ENCODE peak calls at places on chromosomes 3 and 15, in four cellular contexts. One of them, this sample, is unnamed.

GRCh38 chr3:9067352-9067975 is 104.2 kb upstream of the RAD18 start:
- DNase-seq in GM23338: peak
- DNase-seq in GM23248: peak
- DNase-seq in PC-3: peak
- DNase-seq in this sample: peak

GRCh38 chr15:63155486-63155885 is 1.8 kb downstream of the RPS27L start:
- DNase-seq in PC-3: no peak
- DNase-seq in GM23338: no peak
- DNase-seq in GM23248: no peak
- DNase-seq in this sample: no peak

GRCh38 chr3:185656321-185656840 is 70.3 kb downstream of the SENP2 start:
- DNase-seq in PC-3: peak
- DNase-seq in GM23248: peak
- DNase-seq in GM23338: no peak
- DNase-seq in this sample: no peak

GRCh38 chr15:90295270-90295648 is 29.8 kb downstream of the NGRN start:
- DNase-seq in GM23338: no peak
- DNase-seq in GM23248: no peak
- DNase-seq in PC-3: no peak
- DNase-seq in this sample: no peak

GRCh38 chr3:31274406-31275024 is 258.2 kb upstream of the STT3B start:
- DNase-seq in PC-3: no peak
- DNase-seq in GM23338: no peak
- DNase-seq in GM23248: peak
- DNase-seq in this sample: no peak

GRCh38 chr15:66995257-66995656 is 70.1 kb upstream of the SMAD3 start:
- DNase-seq in PC-3: peak
- DNase-seq in GM23338: no peak
- DNase-seq in GM23248: peak
- DNase-seq in this sample: no peak

GRCh38 chr15:44535509-44536297 is 1.2 kb upstream of the EIF3J start:
- DNase-seq in GM23338: peak
- DNase-seq in GM23248: no peak
- DNase-seq in PC-3: peak
- DNase-seq in this sample: peak

GRCh38 chr3:72633534-72633933 is 214.7 kb downstream of the SHQ1 start:
- DNase-seq in PC-3: no peak
- DNase-seq in GM23248: no peak
- DNase-seq in GM23338: no peak
- DNase-seq in this sample: no peak

GRCh38 chr3:113594066-113594465 is 61.7 kb downstream of the SIDT1 start:
- DNase-seq in GM23248: no peak
- DNase-seq in GM23338: no peak
- DNase-seq in PC-3: no peak
- DNase-seq in this sample: no peak

GRCh38 chr15:48722764-48723661 is 77.5 kb upstream of the FBN1 start:
- DNase-seq in PC-3: peak
- DNase-seq in GM23338: no peak
- DNase-seq in GM23248: peak
- DNase-seq in this sample: no peak

GRCh38 chr3:80770106-80771079 is 991.1 kb downstream of the GBE1 start:
- DNase-seq in PC-3: peak
- DNase-seq in GM23338: peak
- DNase-seq in GM23248: peak
- DNase-seq in this sample: peak

GRCh38 chr3:172808969-172809546 is 58.5 kb downstream of the ECT2 start:
- DNase-seq in PC-3: peak
- DNase-seq in GM23338: peak
- DNase-seq in GM23248: peak
- DNase-seq in this sample: peak

GRCh38 chr3:134600166-134600670 is 50.6 kb downstream of the KY start:
- DNase-seq in PC-3: peak
- DNase-seq in GM23248: no peak
- DNase-seq in GM23338: no peak
- DNase-seq in this sample: peak

GRCh38 chr3:134603480-134603879 is 47.3 kb downstream of the KY start:
- DNase-seq in GM23248: no peak
- DNase-seq in PC-3: no peak
- DNase-seq in GM23338: no peak
- DNase-seq in this sample: no peak

GRCh38 chr3:134602440-134602814 is 48.4 kb downstream of the KY start:
- DNase-seq in PC-3: no peak
- DNase-seq in GM23338: no peak
- DNase-seq in GM23248: no peak
- DNase-seq in this sample: no peak

GRCh38 chr3:134600685-134601502 is 49.9 kb downstream of the KY start:
- DNase-seq in PC-3: peak
- DNase-seq in GM23248: peak
- DNase-seq in GM23338: peak
- DNase-seq in this sample: peak

DNA sequence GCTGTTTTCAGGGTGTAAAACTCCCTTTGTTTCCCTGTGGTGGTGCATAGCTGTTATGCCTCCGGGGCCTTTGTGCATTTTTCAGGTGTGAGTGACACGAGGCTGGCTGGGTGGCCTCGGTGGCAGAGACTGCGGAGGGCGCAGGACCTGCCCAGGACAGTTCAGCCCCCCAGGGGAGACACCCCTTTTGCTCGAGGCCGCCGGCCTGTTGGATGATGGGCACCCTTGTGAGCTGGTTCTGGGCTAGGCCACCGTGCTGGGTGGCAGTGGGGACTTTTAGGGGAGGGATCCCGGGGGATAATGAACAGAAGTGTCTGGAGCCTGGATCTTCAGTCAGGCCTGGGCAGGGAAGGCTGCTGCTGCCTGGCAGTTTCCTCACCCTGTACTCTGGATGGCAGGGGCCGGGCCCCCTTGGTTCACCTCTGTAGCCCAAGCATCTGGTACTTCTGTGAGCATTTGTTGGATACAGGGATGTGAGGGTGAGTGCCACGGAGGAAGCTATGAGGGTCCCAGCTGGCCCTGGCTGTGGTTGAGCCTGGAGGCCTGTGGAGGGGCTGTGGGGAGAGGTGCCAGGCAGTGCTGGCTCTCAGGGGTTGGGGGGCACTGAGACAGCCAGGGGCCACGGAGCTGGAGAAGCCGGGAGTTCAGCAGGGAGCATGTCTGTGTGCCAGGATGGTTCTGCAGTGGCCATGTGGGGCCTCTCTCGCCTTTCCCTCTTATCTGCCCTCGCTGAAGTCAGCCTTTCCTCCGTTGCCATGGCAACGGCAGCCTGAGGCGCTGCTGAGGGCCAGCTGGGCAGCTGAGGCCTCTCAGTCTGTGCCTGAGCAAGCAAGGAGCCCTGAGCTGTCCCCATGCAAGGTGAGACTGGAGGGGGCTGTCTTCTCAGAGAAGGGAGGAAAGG is 49.0 kb downstream of the KY start:
- DNase-seq in PC-3: no peak
- DNase-seq in GM23248: peak
- DNase-seq in GM23338: peak
- DNase-seq in this sample: peak
- TF ChIP-seq EZH2phosphoT487 in PC-3: no peak
- TF ChIP-seq EZH2phosphoT487 in GM23248: no peak
- TF ChIP-seq EZH2phosphoT487 in GM23338: no peak
- TF ChIP-seq EZH2phosphoT487 in this sample: no peak

GRCh38 chr15:27095809-27096580 is 125.0 kb downstream of the GABRG3 start:
- DNase-seq in GM23338: peak
- DNase-seq in GM23248: peak
- DNase-seq in PC-3: peak
- DNase-seq in this sample: no peak
- H2AFZ ChIP-seq in GM23338: peak
- H2AFZ ChIP-seq in GM23248: no peak
- H2AFZ ChIP-seq in PC-3: no peak
- H2AFZ ChIP-seq in this sample: no peak

DNA sequence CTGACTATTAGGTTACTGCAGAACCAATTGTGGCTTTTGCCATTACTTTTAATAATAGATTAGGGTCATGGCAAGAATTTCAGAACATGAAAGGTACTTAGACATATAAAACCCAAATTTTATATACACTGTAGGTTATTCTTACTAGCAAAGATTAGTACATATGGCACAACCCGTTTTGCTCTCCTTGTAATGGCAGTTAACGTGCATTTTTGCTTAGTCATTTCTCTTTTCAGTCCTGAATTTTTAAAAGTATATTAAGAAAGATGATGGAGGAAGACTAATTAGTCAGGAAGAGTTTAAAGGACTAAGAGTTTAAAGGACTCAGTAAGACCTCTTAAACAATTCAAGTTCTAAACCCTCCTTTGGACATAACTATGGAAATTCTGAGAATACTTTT is 114.0 kb downstream of the PEAK1 start:
- DNase-seq in GM23338: no peak
- DNase-seq in GM23248: no peak
- DNase-seq in PC-3: no peak
- DNase-seq in this sample: no peak
- TF ChIP-seq EZH2phosphoT487 in GM23338: no peak
- TF ChIP-seq EZH2phosphoT487 in GM23248: no peak
- TF ChIP-seq EZH2phosphoT487 in PC-3: no peak
- TF ChIP-seq EZH2phosphoT487 in this sample: no peak

GRCh38 chr3:124780356-124780755 is 50.1 kb downstream of the UMPS start:
- DNase-seq in GM23248: peak
- DNase-seq in GM23338: peak
- DNase-seq in PC-3: no peak
- DNase-seq in this sample: no peak
- H2AFZ ChIP-seq in GM23248: peak
- H2AFZ ChIP-seq in GM23338: no peak
- H2AFZ ChIP-seq in PC-3: no peak
- H2AFZ ChIP-seq in this sample: no peak

DNA sequence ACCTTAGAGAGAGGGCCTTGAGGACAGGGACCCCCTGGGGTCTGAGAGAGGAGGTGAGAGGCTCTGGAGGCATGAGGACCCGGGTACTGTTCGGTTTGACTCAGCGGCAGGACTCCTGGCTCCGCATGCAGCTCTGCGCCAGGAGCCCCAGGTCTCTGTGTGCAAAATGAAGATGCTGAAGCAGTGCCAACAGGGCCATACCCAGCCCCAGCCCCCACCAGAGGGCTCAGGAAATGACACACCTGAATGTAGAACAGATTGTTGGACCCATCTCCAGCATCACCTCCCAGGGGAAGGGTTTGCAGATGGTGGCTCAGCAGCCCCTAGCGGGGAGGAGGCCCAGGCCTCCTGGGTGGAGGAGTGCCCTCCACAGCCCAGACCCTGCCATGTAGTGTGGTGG is 30.2 kb downstream of the EPHB3 start:
- DNase-seq in GM23248: no peak
- DNase-seq in PC-3: no peak
- DNase-seq in GM23338: no peak
- DNase-seq in this sample: no peak
- TF ChIP-seq EZH2phosphoT487 in GM23248: no peak
- TF ChIP-seq EZH2phosphoT487 in PC-3: no peak
- TF ChIP-seq EZH2phosphoT487 in GM23338: no peak
- TF ChIP-seq EZH2phosphoT487 in this sample: no peak

DNA sequence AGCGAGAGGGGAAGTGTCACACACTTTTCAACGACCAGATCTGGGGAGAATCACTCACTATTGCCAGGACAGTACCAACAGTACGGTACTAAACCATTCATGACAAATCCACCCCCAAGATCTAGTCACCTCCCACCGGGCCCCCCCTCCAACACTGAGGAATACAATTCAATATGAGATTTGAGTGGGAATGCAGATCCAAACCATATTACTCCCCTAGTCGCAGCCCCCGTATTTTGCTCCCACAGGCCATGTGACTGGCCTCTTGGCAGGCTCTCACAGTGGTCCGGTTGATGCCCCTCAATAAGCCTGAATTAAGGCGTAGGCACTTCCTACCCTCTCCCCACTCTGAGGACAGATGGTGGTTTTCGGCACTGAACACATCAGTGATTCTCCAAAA is 45.4 kb upstream of the PYDC2 start:
- DNase-seq in GM23338: no peak
- DNase-seq in PC-3: no peak
- DNase-seq in GM23248: no peak
- DNase-seq in this sample: no peak
- H2AFZ ChIP-seq in GM23338: no peak
- H2AFZ ChIP-seq in PC-3: no peak
- H2AFZ ChIP-seq in GM23248: no peak
- H2AFZ ChIP-seq in this sample: no peak

GRCh38 chr3:11128682-11129632 is 25.3 kb upstream of the HRH1 start:
- DNase-seq in GM23338: no peak
- DNase-seq in GM23248: no peak
- DNase-seq in PC-3: no peak
- DNase-seq in this sample: no peak
- TF ChIP-seq EZH2phosphoT487 in GM23338: no peak
- TF ChIP-seq EZH2phosphoT487 in GM23248: no peak
- TF ChIP-seq EZH2phosphoT487 in PC-3: no peak
- TF ChIP-seq EZH2phosphoT487 in this sample: no peak